ENCODE peak calls at places on chromosomes 3 and 15, in eight cellular contexts. E, C, U, J, O, P, Z and Q are unnamed samples.

GRCh38 chr15:78671626-78672211 is 30.7 kb upstream of the CHRNB4 start:
- DNase-seq in E (no peak), C (no peak), U (no peak), J (no peak), O (no peak), P (no peak), Z (no peak), Q (no peak)

GRCh38 chr3:20080956-20081554 is 40.8 kb downstream of the KAT2B start:
- DNase-seq in E (peak), C (no peak), U (peak), J (no peak), O (peak), P (no peak), Z (no peak), Q (no peak)

GRCh38 chr3:112463250-112463649 is 36.0 kb downstream of the BTLA start:
- DNase-seq in E (no peak), C (peak), U (no peak), J (no peak), O (no peak), P (no peak), Z (no peak), Q (peak)

GRCh38 chr15:63107895-63108546 is 13.6 kb upstream of the LACTB start:
- DNase-seq in E (no peak), C (no peak), U (no peak), J (no peak), O (no peak), P (no peak), Z (peak), Q (no peak)

GRCh38 chr15:94327356-94327936 is 96.1 kb downstream of the MCTP2 start:
- DNase-seq in E (no peak), C (peak), U (peak), J (peak), O (no peak), P (no peak), Z (peak), Q (peak)

GRCh38 chr3:128549283-128550112 is 56.5 kb upstream of the GATA2 start:
- DNase-seq in E (no peak), C (no peak), U (no peak), J (no peak), O (no peak), P (no peak), Z (peak), Q (no peak)

GRCh38 chr3:112327371-112327951 is 5.5 kb upstream of the CD200 start:
- DNase-seq in E (no peak), C (peak), U (peak), J (no peak), O (no peak), P (no peak), Z (peak), Q (peak)

GRCh38 chr3:32143849-32144757 is 37.7 kb downstream of the GPD1L start:
- DNase-seq in E (peak), C (peak), U (no peak), J (peak), O (peak), P (peak), Z (peak), Q (peak)

GRCh38 chr15:60798821-60799220 is 319.9 kb upstream of the ICE2 start:
- DNase-seq in E (no peak), C (peak), U (no peak), J (no peak), O (no peak), P (no peak), Z (peak), Q (peak)